ENCODE peak calls at places on chromosomes 5 and 9, in eight cellular contexts. One of them, this sample, is unnamed.

GRCh38 chr5:38373733-38374132 is 115.4 kb downstream of the EGFLAM start:
- DNase-seq in GM12864: no peak
- DNase-seq in GM12865: no peak
- DNase-seq in fibroblast of lung: peak
- DNase-seq in ovary: no peak
- DNase-seq in heart right ventricle: no peak
- DNase-seq in CD8-positive, alpha-beta T cell: no peak
- DNase-seq in fibroblast of mammary gland: peak
- DNase-seq in this sample: no peak

GRCh38 chr9:91143642-91144041 is 218.1 kb downstream of the AUH start:
- DNase-seq in fibroblast of mammary gland: no peak
- DNase-seq in heart right ventricle: no peak
- DNase-seq in ovary: no peak
- DNase-seq in CD8-positive, alpha-beta T cell: no peak
- DNase-seq in GM12864: no peak
- DNase-seq in GM12865: no peak
- DNase-seq in fibroblast of lung: no peak
- DNase-seq in this sample: no peak

GRCh38 chr5:5291357-5291756 is 131.1 kb upstream of the ICE1 start:
- DNase-seq in fibroblast of lung: no peak
- DNase-seq in CD8-positive, alpha-beta T cell: no peak
- DNase-seq in GM12864: no peak
- DNase-seq in fibroblast of mammary gland: peak
- DNase-seq in GM12865: no peak
- DNase-seq in heart right ventricle: peak
- DNase-seq in ovary: peak
- DNase-seq in this sample: no peak

GRCh38 chr5:149938272-149938671 is 6.3 kb downstream of the PDE6A start:
- DNase-seq in CD8-positive, alpha-beta T cell: no peak
- DNase-seq in ovary: no peak
- DNase-seq in heart right ventricle: peak
- DNase-seq in fibroblast of lung: peak
- DNase-seq in fibroblast of mammary gland: peak
- DNase-seq in GM12865: no peak
- DNase-seq in GM12864: no peak
- DNase-seq in this sample: peak

GRCh38 chr5:154081246-154081645 is 42.5 kb downstream of the MFAP3 start:
- DNase-seq in fibroblast of lung: no peak
- DNase-seq in GM12865: no peak
- DNase-seq in CD8-positive, alpha-beta T cell: no peak
- DNase-seq in fibroblast of mammary gland: no peak
- DNase-seq in ovary: no peak
- DNase-seq in GM12864: no peak
- DNase-seq in heart right ventricle: no peak
- DNase-seq in this sample: no peak

GRCh38 chr9:118563677-118564076 is 805.6 kb downstream of the BRINP1 start:
- DNase-seq in ovary: no peak
- DNase-seq in fibroblast of mammary gland: peak
- DNase-seq in heart right ventricle: no peak
- DNase-seq in CD8-positive, alpha-beta T cell: no peak
- DNase-seq in fibroblast of lung: no peak
- DNase-seq in GM12865: no peak
- DNase-seq in GM12864: no peak
- DNase-seq in this sample: no peak

GRCh38 chr5:59204114-59204897 is 621.4 kb downstream of the RAB3C start:
- DNase-seq in CD8-positive, alpha-beta T cell: no peak
- DNase-seq in GM12864: no peak
- DNase-seq in fibroblast of mammary gland: no peak
- DNase-seq in GM12865: no peak
- DNase-seq in fibroblast of lung: no peak
- DNase-seq in ovary: no peak
- DNase-seq in heart right ventricle: no peak
- DNase-seq in this sample: no peak

GRCh38 chr9:23447166-23447565 is 378.9 kb downstream of the ELAVL2 start:
- DNase-seq in fibroblast of lung: no peak
- DNase-seq in ovary: no peak
- DNase-seq in heart right ventricle: no peak
- DNase-seq in GM12864: no peak
- DNase-seq in CD8-positive, alpha-beta T cell: no peak
- DNase-seq in fibroblast of mammary gland: no peak
- DNase-seq in GM12865: no peak
- DNase-seq in this sample: no peak

GRCh38 chr5:33810491-33811120 is 81.2 kb downstream of the ADAMTS12 start:
- DNase-seq in ovary: peak
- DNase-seq in GM12864: no peak
- DNase-seq in fibroblast of lung: peak
- DNase-seq in GM12865: no peak
- DNase-seq in fibroblast of mammary gland: peak
- DNase-seq in heart right ventricle: no peak
- DNase-seq in CD8-positive, alpha-beta T cell: no peak
- DNase-seq in this sample: no peak

GRCh38 chr5:120464627-120465280 is 654 bp downstream of the PRR16 start:
- DNase-seq in CD8-positive, alpha-beta T cell: no peak
- DNase-seq in ovary: peak
- DNase-seq in fibroblast of mammary gland: peak
- DNase-seq in fibroblast of lung: peak
- DNase-seq in heart right ventricle: peak
- DNase-seq in GM12865: no peak
- DNase-seq in GM12864: no peak
- DNase-seq in this sample: peak

GRCh38 chr9:137613259-137613658 is 5.5 kb upstream of the EHMT1 start:
- DNase-seq in heart right ventricle: no peak
- DNase-seq in GM12864: no peak
- DNase-seq in fibroblast of mammary gland: no peak
- DNase-seq in GM12865: no peak
- DNase-seq in CD8-positive, alpha-beta T cell: no peak
- DNase-seq in ovary: no peak
- DNase-seq in fibroblast of lung: no peak
- DNase-seq in this sample: no peak

GRCh38 chr9:22244141-22245011 is 202.2 kb upstream of the DMRTA1 start:
- DNase-seq in GM12865: peak
- DNase-seq in ovary: peak
- DNase-seq in fibroblast of lung: peak
- DNase-seq in heart right ventricle: no peak
- DNase-seq in CD8-positive, alpha-beta T cell: no peak
- DNase-seq in GM12864: no peak
- DNase-seq in fibroblast of mammary gland: peak
- DNase-seq in this sample: no peak

GRCh38 chr5:87268970-87269377 is 1.3 kb downstream of the RASA1 start:
- DNase-seq in ovary: no peak
- DNase-seq in GM12865: peak
- DNase-seq in heart right ventricle: no peak
- DNase-seq in fibroblast of mammary gland: peak
- DNase-seq in fibroblast of lung: no peak
- DNase-seq in GM12864: no peak
- DNase-seq in CD8-positive, alpha-beta T cell: no peak
- DNase-seq in this sample: no peak

GRCh38 chr9:92097997-92098482 is 17.2 kb downstream of the SPTLC1 start:
- DNase-seq in GM12865: no peak
- DNase-seq in fibroblast of mammary gland: peak
- DNase-seq in GM12864: peak
- DNase-seq in ovary: peak
- DNase-seq in CD8-positive, alpha-beta T cell: no peak
- DNase-seq in heart right ventricle: peak
- DNase-seq in fibroblast of lung: peak
- DNase-seq in this sample: peak

GRCh38 chr5:132270345-132270685 is 12.8 kb downstream of the PDLIM4 start:
- DNase-seq in CD8-positive, alpha-beta T cell: no peak
- DNase-seq in heart right ventricle: no peak
- DNase-seq in fibroblast of mammary gland: no peak
- DNase-seq in GM12865: no peak
- DNase-seq in fibroblast of lung: no peak
- DNase-seq in ovary: no peak
- DNase-seq in GM12864: no peak
- DNase-seq in this sample: peak

GRCh38 chr5:141881886-141882285 is 3.7 kb upstream of the PCDH1 start:
- DNase-seq in ovary: no peak
- DNase-seq in fibroblast of lung: no peak
- DNase-seq in GM12864: no peak
- DNase-seq in CD8-positive, alpha-beta T cell: no peak
- DNase-seq in fibroblast of mammary gland: no peak
- DNase-seq in GM12865: no peak
- DNase-seq in heart right ventricle: no peak
- DNase-seq in this sample: no peak

GRCh38 chr5:131377785-131378325 is 114.0 kb downstream of the CDC42SE2 start:
- DNase-seq in GM12865: no peak
- DNase-seq in heart right ventricle: no peak
- DNase-seq in CD8-positive, alpha-beta T cell: no peak
- DNase-seq in GM12864: no peak
- DNase-seq in ovary: no peak
- DNase-seq in fibroblast of mammary gland: no peak
- DNase-seq in fibroblast of lung: peak
- DNase-seq in this sample: no peak

GRCh38 chr9:110753734-110754231 is 85.2 kb downstream of the MUSK start:
- DNase-seq in GM12865: no peak
- DNase-seq in fibroblast of mammary gland: peak
- DNase-seq in fibroblast of lung: peak
- DNase-seq in heart right ventricle: no peak
- DNase-seq in CD8-positive, alpha-beta T cell: no peak
- DNase-seq in ovary: no peak
- DNase-seq in GM12864: no peak
- DNase-seq in this sample: no peak

GRCh38 chr5:106086352-106086751 is 1584.4 kb downstream of the EFNA5 start:
- DNase-seq in CD8-positive, alpha-beta T cell: no peak
- DNase-seq in heart right ventricle: no peak
- DNase-seq in GM12864: no peak
- DNase-seq in ovary: no peak
- DNase-seq in fibroblast of lung: no peak
- DNase-seq in GM12865: no peak
- DNase-seq in fibroblast of mammary gland: no peak
- DNase-seq in this sample: no peak

GRCh38 chr5:59487838-59488729 is 405.4 kb downstream of the PDE4D start:
- DNase-seq in fibroblast of lung: no peak
- DNase-seq in fibroblast of mammary gland: no peak
- DNase-seq in ovary: no peak
- DNase-seq in GM12864: no peak
- DNase-seq in GM12865: no peak
- DNase-seq in CD8-positive, alpha-beta T cell: no peak
- DNase-seq in heart right ventricle: no peak
- DNase-seq in this sample: no peak

GRCh38 chr9:103037508-103038477 is 42.7 kb downstream of the CYLC2 start:
- DNase-seq in fibroblast of mammary gland: peak
- DNase-seq in heart right ventricle: peak
- DNase-seq in CD8-positive, alpha-beta T cell: no peak
- DNase-seq in GM12865: no peak
- DNase-seq in GM12864: no peak
- DNase-seq in fibroblast of lung: no peak
- DNase-seq in ovary: no peak
- DNase-seq in this sample: no peak

GRCh38 chr5:133421394-133421793 is 190.9 kb downstream of the FSTL4 start:
- DNase-seq in heart right ventricle: no peak
- DNase-seq in GM12864: no peak
- DNase-seq in fibroblast of lung: no peak
- DNase-seq in ovary: no peak
- DNase-seq in GM12865: peak
- DNase-seq in fibroblast of mammary gland: peak
- DNase-seq in CD8-positive, alpha-beta T cell: no peak
- DNase-seq in this sample: peak

GRCh38 chr5:122262107-122262506 is 49.9 kb upstream of the SNCAIP start:
- DNase-seq in ovary: no peak
- DNase-seq in fibroblast of lung: no peak
- DNase-seq in CD8-positive, alpha-beta T cell: no peak
- DNase-seq in GM12865: no peak
- DNase-seq in GM12864: no peak
- DNase-seq in heart right ventricle: no peak
- DNase-seq in fibroblast of mammary gland: peak
- DNase-seq in this sample: no peak

GRCh38 chr5:147763791-147764525 is 18.6 kb downstream of the JAKMIP2 start:
- DNase-seq in GM12864: no peak
- DNase-seq in CD8-positive, alpha-beta T cell: no peak
- DNase-seq in ovary: no peak
- DNase-seq in fibroblast of mammary gland: peak
- DNase-seq in GM12865: no peak
- DNase-seq in fibroblast of lung: peak
- DNase-seq in heart right ventricle: no peak
- DNase-seq in this sample: no peak

GRCh38 chr5:33997331-33997983 is 10.4 kb downstream of the AMACR start:
- DNase-seq in heart right ventricle: no peak
- DNase-seq in fibroblast of mammary gland: peak
- DNase-seq in ovary: peak
- DNase-seq in GM12865: peak
- DNase-seq in CD8-positive, alpha-beta T cell: no peak
- DNase-seq in fibroblast of lung: peak
- DNase-seq in GM12864: no peak
- DNase-seq in this sample: no peak

GRCh38 chr9:72149231-72149975 is at the start of gene GDA:
- DNase-seq in fibroblast of lung: no peak
- DNase-seq in heart right ventricle: no peak
- DNase-seq in GM12864: no peak
- DNase-seq in GM12865: peak
- DNase-seq in fibroblast of mammary gland: no peak
- DNase-seq in CD8-positive, alpha-beta T cell: no peak
- DNase-seq in ovary: no peak
- DNase-seq in this sample: peak
- H3K4me3 ChIP-seq in fibroblast of lung: no peak
- H3K4me3 ChIP-seq in heart right ventricle: no peak
- H3K4me3 ChIP-seq in GM12864: no peak
- H3K4me3 ChIP-seq in GM12865: no peak
- H3K4me3 ChIP-seq in fibroblast of mammary gland: no peak
- H3K4me3 ChIP-seq in CD8-positive, alpha-beta T cell: no peak
- H3K4me3 ChIP-seq in ovary: peak
- H3K4me3 ChIP-seq in this sample: peak

DNA sequence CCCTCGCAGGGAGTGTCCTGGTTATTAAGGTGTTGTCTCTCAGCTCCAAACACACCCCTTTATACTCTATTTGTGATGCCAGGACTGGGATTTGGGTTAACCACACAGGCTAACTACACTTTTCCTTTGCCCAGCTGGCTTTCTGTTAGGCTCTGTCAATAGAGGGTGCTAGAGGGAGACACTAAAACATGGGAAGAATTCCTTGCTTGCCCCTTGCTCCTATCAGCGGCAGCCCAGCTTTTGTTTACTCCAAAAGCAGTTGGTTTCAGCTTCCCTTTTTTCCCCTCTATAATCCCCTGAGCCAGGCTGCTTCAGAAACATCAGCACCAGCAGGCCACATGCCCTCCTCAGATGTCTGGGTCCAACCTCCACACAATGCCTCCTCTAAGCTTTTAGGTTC is 297.1 kb downstream of the KCTD16 start:
- DNase-seq in fibroblast of lung: peak
- DNase-seq in heart right ventricle: no peak
- DNase-seq in CD8-positive, alpha-beta T cell: no peak
- DNase-seq in fibroblast of mammary gland: peak
- DNase-seq in GM12865: no peak
- DNase-seq in GM12864: no peak
- DNase-seq in ovary: no peak
- DNase-seq in this sample: no peak
- TF ChIP-seq CTCF in fibroblast of lung: peak
- TF ChIP-seq CTCF in heart right ventricle: no peak
- TF ChIP-seq CTCF in CD8-positive, alpha-beta T cell: no peak
- TF ChIP-seq CTCF in fibroblast of mammary gland: peak
- TF ChIP-seq CTCF in GM12865: peak
- TF ChIP-seq CTCF in GM12864: peak
- TF ChIP-seq CTCF in ovary: no peak
- TF ChIP-seq CTCF in this sample: peak

GRCh38 chr9:19799784-19800183 is 10.9 kb upstream of the SLC24A2 start:
- DNase-seq in heart right ventricle: no peak
- DNase-seq in ovary: no peak
- DNase-seq in CD8-positive, alpha-beta T cell: no peak
- DNase-seq in GM12864: no peak
- DNase-seq in GM12865: no peak
- DNase-seq in fibroblast of mammary gland: no peak
- DNase-seq in fibroblast of lung: no peak
- DNase-seq in this sample: no peak
- H3K4me3 ChIP-seq in heart right ventricle: no peak
- H3K4me3 ChIP-seq in ovary: no peak
- H3K4me3 ChIP-seq in CD8-positive, alpha-beta T cell: no peak
- H3K4me3 ChIP-seq in GM12864: no peak
- H3K4me3 ChIP-seq in GM12865: no peak
- H3K4me3 ChIP-seq in fibroblast of mammary gland: no peak
- H3K4me3 ChIP-seq in fibroblast of lung: no peak
- H3K4me3 ChIP-seq in this sample: no peak

GRCh38 chr5:179858586-179859427 is at the start of gene MRNIP:
- DNase-seq in fibroblast of lung: peak
- DNase-seq in ovary: peak
- DNase-seq in GM12864: peak
- DNase-seq in fibroblast of mammary gland: peak
- DNase-seq in heart right ventricle: peak
- DNase-seq in CD8-positive, alpha-beta T cell: peak
- DNase-seq in GM12865: peak
- DNase-seq in this sample: peak
- TF ChIP-seq CTCF in fibroblast of lung: peak
- TF ChIP-seq CTCF in ovary: peak
- TF ChIP-seq CTCF in GM12864: no peak
- TF ChIP-seq CTCF in fibroblast of mammary gland: no peak
- TF ChIP-seq CTCF in heart right ventricle: no peak
- TF ChIP-seq CTCF in CD8-positive, alpha-beta T cell: no peak
- TF ChIP-seq CTCF in GM12865: peak
- TF ChIP-seq CTCF in this sample: no peak